ENCODE peak calls at places on chromosomes 6 and 20, in ten cellular contexts. U is heart left ventricle; E is transverse colon; P is adrenal gland; T is IMR-90; K is thoracic aorta; S is GM12878; Z is colonic mucosa; I is CD4-positive, CD25-positive, alpha-beta regulatory T cell; Y is body of pancreas. D is an unnamed sample.
A peak's percentile ranks its signal among the peaks of the same experiment; 100 is the strongest.

GRCh38 chr6:73234732-73235131 is 9.4 kb upstream of the KHDC1L start:
- DNase-seq in K (no peak), I (no peak), Z (no peak), U (no peak), P (no peak), E (no peak), Y (no peak), T (peak; percentile 87), S (no peak), D (no peak)

GRCh38 chr6:40015530-40015929 is 81.3 kb upstream of the MOCS1 start:
- DNase-seq in T (no peak), U (no peak), E (no peak), Z (no peak), S (no peak), Y (no peak), K (no peak), P (no peak), I (no peak), D (no peak)

GRCh38 chr6:81938991-81939773 is 186.7 kb upstream of the TENT5A start:
- DNase-seq in P (no peak), T (peak; percentile 76), U (no peak), E (no peak), I (no peak), Z (no peak), K (no peak), S (no peak), Y (no peak), D (no peak)

GRCh38 chr6:19964115-19964514 is 126.9 kb downstream of the ID4 start:
- DNase-seq in Z (no peak), Y (no peak), K (no peak), U (no peak), S (no peak), P (no peak), I (no peak), E (no peak), T (no peak), D (no peak)

GRCh38 chr20:24779886-24780285 is 169.2 kb upstream of the CST7 start:
- DNase-seq in I (no peak), U (no peak), Z (no peak), K (no peak), Y (peak; percentile 5), T (no peak), P (no peak), S (no peak), E (no peak), D (no peak)

GRCh38 chr6:142276256-142276655 is 25.6 kb upstream of the ADGRG6 start:
- DNase-seq in S (no peak), I (no peak), K (no peak), Z (no peak), U (no peak), Y (no peak), E (no peak), P (no peak), T (no peak), D (no peak)

GRCh38 chr6:26087284-26088115 is at the start of gene HFE:
- DNase-seq in P (peak; percentile 69), U (peak; percentile 79), I (no peak), E (peak; percentile 57), Y (peak; percentile 41), T (peak; percentile 68), K (no peak), Z (peak; percentile 73), S (no peak), D (peak; percentile 64)

GRCh38 chr6:118171852-118172251 is 264.8 kb downstream of the SLC35F1 start:
- DNase-seq in U (no peak), Z (no peak), Y (no peak), I (no peak), P (no peak), S (no peak), K (no peak), T (no peak), E (no peak), D (peak; percentile 80)

DNA sequence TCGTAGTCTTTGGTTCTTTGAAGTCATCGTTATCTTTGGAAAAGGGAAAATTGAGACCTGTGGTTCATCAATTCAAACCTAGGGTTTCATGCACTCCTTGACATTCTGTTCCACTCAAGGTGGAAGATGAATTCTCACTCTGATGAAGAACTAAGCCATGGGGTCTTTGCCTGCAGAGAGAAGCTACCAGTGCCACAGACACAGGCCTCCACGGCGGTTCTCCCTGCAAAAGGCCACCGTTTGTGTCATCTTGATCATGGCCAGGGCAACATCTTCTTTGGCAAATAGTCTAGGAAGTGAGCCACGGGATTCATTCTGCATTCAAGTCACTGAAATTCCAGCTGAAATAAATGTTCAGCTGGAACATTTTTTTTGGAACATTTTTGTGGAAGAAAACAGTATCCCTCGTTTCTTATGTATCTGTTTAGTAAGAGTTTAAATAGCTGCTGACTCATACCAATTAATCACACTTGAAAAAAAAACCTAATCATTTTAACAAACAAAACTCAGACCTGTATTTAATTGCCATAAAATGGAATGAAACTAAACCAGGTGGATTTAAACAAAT is 206.0 kb upstream of the FOXQ1 start:
- DNase-seq in Z (no peak), P (no peak), E (no peak), S (no peak), I (no peak), T (peak; percentile 23), U (no peak), K (no peak), Y (no peak), D (no peak)
- H3K27me3 ChIP-seq in Z (no peaks in the 10 kb centered on the region), P (no peaks in the 10 kb centered on the region), E (peaks cover 5% of the 10 kb centered on the region), S (no peaks in the 10 kb centered on the region), I (peaks cover 3% of the 10 kb centered on the region), T (no peaks in the 10 kb centered on the region), U (peaks cover 3% of the 10 kb centered on the region), K (no peaks in the 10 kb centered on the region), Y (no peaks in the 10 kb centered on the region), D (no peaks in the 10 kb centered on the region)

GRCh38 chr20:31256959-31257358 is 505 bp upstream of the DEFB115 start:
- DNase-seq in E (no peak), K (no peak), Z (no peak), I (no peak), U (no peak), P (no peak), T (no peak), Y (no peak), S (no peak), D (no peak)

GRCh38 chr20:31260326-31260932 is 3.0 kb downstream of the DEFB115 start:
- DNase-seq in E (no peak), K (no peak), Y (no peak), I (no peak), Z (no peak), S (no peak), U (no peak), T (no peak), P (no peak), D (no peak)

GRCh38 chr20:31257364-31257763 is at the start of gene DEFB115:
- DNase-seq in T (no peak), U (no peak), E (no peak), S (no peak), I (no peak), Y (no peak), Z (no peak), P (no peak), K (no peak), D (no peak)
- H3K9me3 ChIP-seq in T (peaks cover 10% of the 10 kb centered on the region), U (no peaks in the 10 kb centered on the region), E (peaks cover 5% of the 10 kb centered on the region), S (no peaks in the 10 kb centered on the region), I (no peaks in the 10 kb centered on the region), Y (no peaks in the 10 kb centered on the region), Z (no peaks in the 10 kb centered on the region), P (no peaks in the 10 kb centered on the region), K (no peaks in the 10 kb centered on the region), D (no peaks in the 10 kb centered on the region)

GRCh38 chr6:1607236-1607556 is 2.5 kb upstream of the FOXC1 start:
- DNase-seq in K (no peak), P (no peak), I (no peak), Z (no peak), T (no peak), E (no peak), S (no peak), U (no peak), Y (no peak), D (no peak)

GRCh38 chr6:1604991-1605821 is 4.5 kb upstream of the FOXC1 start:
- DNase-seq in P (no peak), E (no peak), U (no peak), I (no peak), T (no peak), Y (peak; percentile 20), Z (no peak), S (no peak), K (no peak), D (no peak)

GRCh38 chr6:1605822-1606532 is 3.7 kb upstream of the FOXC1 start:
- DNase-seq in S (no peak), I (no peak), P (no peak), Z (no peak), Y (peak; percentile 11), E (no peak), T (no peak), U (no peak), K (no peak), D (no peak)

GRCh38 chr6:1607557-1608221 is 2.0 kb upstream of the FOXC1 start:
- DNase-seq in I (no peak), Z (no peak), U (no peak), K (no peak), S (no peak), T (no peak), Y (no peak), P (no peak), E (no peak), D (no peak)

DNA sequence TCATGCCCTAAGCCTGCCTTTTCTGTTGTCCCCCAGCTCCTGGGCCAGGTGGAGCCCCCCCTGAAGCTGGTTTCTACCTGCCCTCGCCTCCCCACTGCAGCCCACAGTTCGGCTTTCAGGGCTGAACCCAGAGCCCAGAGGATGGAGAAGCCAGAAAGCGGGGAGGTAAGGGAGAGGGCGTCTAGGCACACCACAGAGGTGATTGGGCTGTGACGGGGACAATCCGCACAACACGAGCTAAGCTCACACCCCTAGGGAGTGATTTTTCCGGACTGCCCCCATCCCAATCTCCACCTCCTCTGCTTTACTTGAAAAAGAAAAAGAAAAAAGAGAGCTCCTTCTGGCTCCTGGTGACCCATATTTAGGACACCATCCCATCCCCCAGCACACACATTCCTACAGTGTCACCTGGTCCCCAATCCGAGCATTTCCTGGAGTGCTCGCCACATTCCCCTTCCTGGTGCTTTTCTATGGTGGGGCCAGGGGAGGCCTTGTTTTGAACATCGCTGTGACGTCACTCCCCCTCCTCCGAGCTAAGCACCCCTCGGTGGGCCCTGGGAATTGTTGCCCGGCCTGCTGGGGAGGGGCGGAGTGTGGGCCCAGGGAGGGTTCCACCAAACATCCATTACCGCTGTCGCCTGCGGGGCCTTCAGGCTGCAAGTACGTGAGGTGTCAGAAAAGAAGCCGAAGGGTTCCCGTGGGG is 3.0 kb upstream of the FOXC1 start:
- DNase-seq in Y (no peak), Z (no peak), E (no peak), I (no peak), T (no peak), U (no peak), S (no peak), P (no peak), K (peak; percentile 48), D (no peak)
- H3K27me3 ChIP-seq in Y (no peaks in the 10 kb centered on the region), Z (peaks cover 83% of the 10 kb centered on the region), E (peaks cover 92% of the 10 kb centered on the region), I (peaks cover 22% of the 10 kb centered on the region), T (peaks cover 29% of the 10 kb centered on the region), U (peaks cover 89% of the 10 kb centered on the region), S (peaks cover 49% of the 10 kb centered on the region), P (peaks cover 64% of the 10 kb centered on the region), K (no peaks in the 10 kb centered on the region), D (peaks cover 20% of the 10 kb centered on the region)

DNA sequence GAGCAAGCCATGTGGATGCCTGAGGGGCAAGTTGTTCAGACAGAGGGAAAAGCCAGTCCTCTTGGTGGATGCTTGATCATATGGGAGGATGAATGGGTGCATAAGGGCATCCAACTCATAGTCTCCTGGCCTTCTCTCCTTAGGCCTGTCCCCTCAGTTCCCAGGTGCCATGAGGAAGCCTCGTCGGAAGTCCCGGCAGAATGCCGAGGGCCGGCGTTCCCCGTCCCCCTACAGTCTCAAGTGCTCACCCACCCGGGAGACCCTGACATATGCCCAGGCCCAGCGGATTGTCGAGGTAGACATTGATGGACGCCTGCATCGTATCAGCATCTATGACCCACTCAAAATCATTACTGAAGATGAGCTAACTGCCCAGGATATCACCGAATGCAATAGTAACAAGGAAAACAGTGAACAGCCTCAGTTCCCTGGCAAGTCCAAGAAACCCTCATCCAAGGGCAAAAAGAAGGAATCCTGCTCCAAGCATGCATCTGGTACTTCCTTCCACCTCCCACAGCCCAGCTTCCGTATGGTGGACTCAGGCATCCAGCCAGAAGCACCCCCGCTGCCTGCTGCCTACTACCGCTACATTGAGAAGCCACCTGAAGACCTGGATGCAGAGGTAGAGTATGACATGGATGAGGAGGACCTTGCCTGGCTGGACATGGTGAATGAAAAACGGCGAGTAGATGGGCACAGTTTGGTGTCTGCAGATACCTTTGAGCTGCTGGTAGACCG is 3.8 kb downstream of the BRPF3 start:
- DNase-seq in E (no peak), U (no peak), P (no peak), T (no peak), S (no peak), K (no peak), Y (no peak), I (no peak), Z (no peak), D (no peak)
- H3K9me3 ChIP-seq in E (no peaks in the 10 kb centered on the region), U (no peaks in the 10 kb centered on the region), P (no peaks in the 10 kb centered on the region), T (no peaks in the 10 kb centered on the region), S (no peaks in the 10 kb centered on the region), K (no peaks in the 10 kb centered on the region), Y (no peaks in the 10 kb centered on the region), I (no peaks in the 10 kb centered on the region), Z (no peaks in the 10 kb centered on the region), D (no peaks in the 10 kb centered on the region)

D was measured in small intestine.